ENCODE peak calls at places on chromosomes 1 and 21, in seven cellular contexts. V is HCT116, H is K562, I is GM12878, R is H1, D is HepG2, B is SK-N-SH. P is an unnamed sample.

GRCh38 chr1:110039641-110040040 is 5.2 kb downstream of the STRIP1 start:
- DNase-seq in H (no peak), I (no peak), V (no peak), R (no peak), D (no peak), B (no peak), P (no peak)

GRCh38 chr1:6348511-6349191 is 44.9 kb downstream of the ACOT7 start:
- DNase-seq in B (no peak), D (no peak), I (no peak), V (no peak), H (no peak), R (no peak), P (no peak)

GRCh38 chr1:9593492-9594465 is 5.1 kb downstream of the TMEM201 start:
- DNase-seq in D (peak; percentile 91), I (peak; percentile 30), V (no peak), H (peak; percentile 91), R (peak; percentile 23), B (peak; percentile 93), P (no peak)

GRCh38 chr1:41021526-41022308 is at the start of gene SLFNL1:
- DNase-seq in D (no peak), V (no peak), I (no peak), H (peak; percentile 37), R (no peak), B (peak; percentile 30), P (no peak)

GRCh38 chr1:111895456-111895855 is 94.0 kb downstream of the KCND3 start:
- DNase-seq in I (no peak), H (no peak), V (no peak), B (peak; percentile 73), R (no peak), D (no peak), P (no peak)

GRCh38 chr1:18302788-18303413 is 177.8 kb upstream of the KLHDC7A start:
- DNase-seq in B (peak; percentile 63), H (peak; percentile 31), I (no peak), R (no peak), D (no peak), V (peak; percentile 8), P (no peak)

GRCh38 chr1:229249854-229250644 is 20.9 kb upstream of the RAB4A start:
- DNase-seq in V (no peak), H (no peak), D (no peak), I (no peak), R (no peak), B (no peak), P (no peak)

GRCh38 chr1:88998716-88999115 is 6.3 kb upstream of the KYAT3 start:
- DNase-seq in I (no peak), H (peak; percentile 74), V (peak; percentile 49), B (peak; percentile 53), R (no peak), D (peak; percentile 64), P (no peak)

GRCh38 chr1:221122501-221122900 is 243.3 kb downstream of the HLX start:
- DNase-seq in V (no peak), B (no peak), I (no peak), H (no peak), D (no peak), R (no peak), P (no peak)

DNA sequence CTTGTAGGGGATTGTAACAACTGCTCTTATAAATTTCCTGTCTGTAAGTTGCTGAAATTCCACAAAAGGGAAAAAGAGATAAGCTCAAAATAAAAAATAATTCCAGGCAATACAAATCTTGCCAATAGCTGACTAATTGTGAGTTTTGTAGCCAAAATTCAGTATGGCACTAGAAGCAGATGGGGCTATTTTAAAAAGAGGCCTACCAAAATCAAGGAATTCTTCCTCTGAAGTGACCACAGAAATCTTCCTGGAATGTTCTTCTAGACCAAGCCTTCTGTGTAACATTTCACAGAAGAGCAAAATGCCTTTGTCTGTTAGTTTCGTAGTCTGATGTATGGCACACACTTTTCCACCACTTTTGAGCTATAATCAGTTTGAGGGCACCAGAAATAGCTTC is 127.6 kb downstream of the CYYR1 start:
- DNase-seq in R (no peak), H (no peak), D (no peak), B (no peak), V (no peak), I (no peak), P (no peak)
- TF ChIP-seq JUND in R (no peak), H (no peak), D (no peak), B (no peak), V (no peak), I (no peak), P (no peak)

DNA sequence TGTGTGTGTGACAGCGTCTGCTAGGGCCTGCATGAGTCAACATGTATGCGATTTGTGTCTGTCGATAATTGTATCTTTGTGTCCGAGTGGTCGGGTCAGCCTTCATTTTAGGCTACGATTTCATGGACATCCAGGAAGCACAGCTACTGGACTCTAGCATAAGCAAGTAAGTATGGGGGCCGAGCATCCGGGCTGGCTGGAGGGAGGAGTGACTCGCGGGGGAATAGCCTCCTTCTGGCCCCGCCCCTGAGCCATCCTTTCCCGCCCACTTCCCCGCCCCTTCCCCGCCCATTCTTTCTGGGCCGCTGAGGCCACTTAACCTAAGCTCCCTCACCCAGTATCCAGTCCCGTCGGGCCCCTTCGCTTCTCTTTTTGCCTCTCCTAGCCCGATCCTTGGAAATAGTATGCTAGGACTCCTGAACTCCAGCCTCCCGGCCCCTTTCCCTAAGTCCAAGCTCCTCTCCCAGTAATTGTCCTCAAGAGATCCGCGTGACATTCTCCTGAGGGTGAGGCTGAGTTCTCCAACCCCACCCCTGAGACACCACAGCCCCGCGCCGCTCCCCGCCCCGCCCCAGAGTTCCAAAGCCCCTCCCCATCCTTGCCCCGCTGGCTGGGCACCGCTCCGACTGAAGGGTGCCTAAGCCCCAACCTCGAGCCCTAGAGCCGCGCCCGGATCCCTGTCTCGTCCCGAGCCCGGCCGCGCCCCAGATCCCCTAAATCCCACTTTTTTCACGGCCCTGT is 1.2 kb downstream of the MAP3K6 start:
- DNase-seq in H (peak; percentile 93), B (peak; percentile 97), V (peak; percentile 73), R (no peak), I (no peak), D (peak; percentile 68), P (peak; percentile 67)
- TF ChIP-seq JUND in H (no peak), B (no peak), V (no peak), R (no peak), I (no peak), D (no peak), P (no peak)

GRCh38 chr1:241934843-241935242 is 22.7 kb upstream of the BECN2 start:
- DNase-seq in H (no peak), D (no peak), I (no peak), B (no peak), R (no peak), V (no peak), P (no peak)
- TF ChIP-seq JUND in H (no peak), D (no peak), I (no peak), B (no peak), R (no peak), V (no peak), P (no peak)

GRCh38 chr1:91755888-91756287 is 130.1 kb downstream of the TGFBR3 start:
- DNase-seq in R (no peak), V (no peak), I (no peak), H (no peak), D (no peak), B (no peak), P (no peak)

GRCh38 chr1:91753878-91754277 is 132.1 kb downstream of the TGFBR3 start:
- DNase-seq in B (no peak), D (no peak), I (no peak), V (no peak), R (no peak), H (no peak), P (no peak)

GRCh38 chr1:91752324-91752723 is 133.6 kb downstream of the TGFBR3 start:
- DNase-seq in B (no peak), R (no peak), H (no peak), I (peak; percentile 62), D (no peak), V (no peak), P (no peak)

GRCh38 chr1:91755176-91755575 is 130.8 kb downstream of the TGFBR3 start:
- DNase-seq in R (no peak), V (no peak), I (no peak), H (no peak), D (no peak), B (no peak), P (no peak)

DNA sequence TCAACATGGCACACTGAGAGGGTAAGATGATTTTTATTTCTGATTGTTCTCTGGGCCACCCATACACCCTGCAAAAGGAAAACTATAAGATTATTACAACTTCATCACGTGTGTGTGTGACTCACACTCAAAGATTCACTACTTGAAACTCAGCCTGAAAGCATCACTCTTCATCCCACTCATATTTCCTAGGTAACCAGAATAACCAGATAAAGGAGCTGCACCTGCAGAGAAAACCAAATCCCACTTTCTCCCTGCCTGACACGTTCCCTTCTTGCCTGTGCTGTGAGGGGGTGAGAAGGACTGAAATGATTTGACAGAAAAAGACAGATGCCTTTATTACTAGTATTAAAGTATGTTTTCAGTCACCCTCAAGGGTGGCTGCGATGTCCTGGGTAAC is 131.6 kb downstream of the TGFBR3 start:
- DNase-seq in D (no peak), H (no peak), R (no peak), I (no peak), B (no peak), V (no peak), P (no peak)
- TF ChIP-seq JUND in D (no peak), H (no peak), R (no peak), I (no peak), B (no peak), V (no peak), P (no peak)

GRCh38 chr1:247156787-247157232 is 15.0 kb downstream of the ZNF124 start:
- DNase-seq in H (no peak), V (no peak), R (no peak), B (no peak), D (no peak), I (no peak), P (no peak)
- TF ChIP-seq JUND in H (no peak), V (no peak), R (no peak), B (no peak), D (no peak), I (no peak), P (no peak)

GRCh38 chr1:149884433-149885363 is 14.7 kb upstream of the BOLA1 start:
- DNase-seq in H (peak; percentile 67), B (no peak), D (no peak), R (no peak), V (peak; percentile 7), I (peak; percentile 48), P (no peak)
- TF ChIP-seq JUND in H (no peak), B (no peak), D (no peak), R (no peak), V (no peak), I (no peak), P (no peak)